ENCODE peak calls at places on chromosomes 16 and 17, in four cellular contexts. W is HCT116, O is H1, Y is HepG2. V is an unnamed sample.

GRCh38 chr16:21950782-21951521 is 2.2 kb upstream of the UQCRC2 start:
- DNase-seq in Y (peak), W (peak), O (no peak), V (peak)

GRCh38 chr17:75521951-75522727 is 3.4 kb upstream of the LLGL2 start:
- DNase-seq in W (no peak), O (no peak), Y (no peak), V (no peak)

GRCh38 chr17:41322264-41322902 is 6.9 kb upstream of the KRTAP17-1 start:
- DNase-seq in W (peak), Y (peak), O (no peak), V (peak)

GRCh38 chr16:66580605-66581209 is 1.4 kb downstream of the CMTM2 start:
- DNase-seq in Y (peak), O (no peak), W (no peak), V (no peak)

GRCh38 chr17:50593321-50593720 is 32.8 kb downstream of the CACNA1G start:
- DNase-seq in Y (peak), O (peak), W (no peak), V (no peak)

GRCh38 chr17:71176315-71176714 is 944.5 kb upstream of the SOX9 start:
- DNase-seq in Y (no peak), W (no peak), O (no peak), V (no peak)

GRCh38 chr16:23145608-23146007 is 3.6 kb downstream of the USP31 start:
- DNase-seq in Y (no peak), O (no peak), W (no peak), V (no peak)

GRCh38 chr16:67673712-67674580 is 7.3 kb downstream of the C16orf86 start:
- DNase-seq in O (no peak), Y (no peak), W (no peak), V (no peak)

GRCh38 chr17:29140631-29141483 is 39.3 kb downstream of the MYO18A start:
- DNase-seq in Y (no peak), W (no peak), O (no peak), V (peak)

GRCh38 chr16:50945136-50945535 is 203.2 kb downstream of the CYLD start:
- DNase-seq in Y (no peak), W (no peak), O (no peak), V (no peak)

GRCh38 chr16:89823087-89823823 is 5.0 kb upstream of the SPIRE2 start:
- DNase-seq in O (peak), Y (no peak), W (no peak), V (no peak)

GRCh38 chr17:60127068-60128064 is 22.4 kb upstream of the CA4 start:
- DNase-seq in Y (no peak), O (peak), W (no peak), V (no peak)

GRCh38 chr16:53892155-53892554 is 188.2 kb downstream of the FTO start:
- DNase-seq in W (peak), O (peak), Y (peak), V (peak)

GRCh38 chr16:1492923-1493745 is at the start of gene TELO2:
- DNase-seq in O (peak), W (peak), Y (peak), V (peak)

GRCh38 chr17:10041287-10041612 is 136.2 kb upstream of the RCVRN start:
- DNase-seq in W (no peak), Y (peak), O (no peak), V (no peak)

GRCh38 chr17:79201536-79202227 is 127.1 kb downstream of the ENGASE start:
- DNase-seq in O (no peak), Y (no peak), W (no peak), V (no peak)

GRCh38 chr17:33291248-33292183 is 1.6 kb downstream of the ASIC2 start:
- DNase-seq in W (no peak), O (peak), Y (no peak), V (no peak)

GRCh38 chr17:35080536-35080935 is 17.0 kb upstream of the RFFL start:
- DNase-seq in O (no peak), Y (no peak), W (no peak), V (no peak)

GRCh38 chr16:53091508-53092211 is 36.9 kb downstream of the CHD9 start:
- DNase-seq in O (no peak), Y (no peak), W (no peak), V (no peak)

GRCh38 chr17:44672479-44673093 is 16.3 kb downstream of the MEIOC start:
- DNase-seq in W (peak), Y (peak), O (no peak), V (peak)

GRCh38 chr16:74030000-74030399 is 266.6 kb upstream of the PSMD7 start:
- DNase-seq in W (no peak), O (no peak), Y (no peak), V (no peak)

GRCh38 chr16:88637797-88638196 is 575 bp upstream of the IL17C start:
- DNase-seq in Y (no peak), W (no peak), O (no peak), V (no peak)

GRCh38 chr16:79598341-79599181 is 2.0 kb downstream of the MAF start:
- DNase-seq in W (no peak), Y (no peak), O (peak), V (no peak)

GRCh38 chr16:75333770-75334169 is 82.3 kb upstream of the BCAR1 start:
- DNase-seq in O (no peak), W (no peak), Y (no peak), V (no peak)

GRCh38 chr16:23959801-23960072 is 124.0 kb downstream of the PRKCB start:
- DNase-seq in W (no peak), Y (no peak), O (no peak), V (no peak)

GRCh38 chr16:81520151-81520470 is 75.5 kb downstream of the CMIP start:
- DNase-seq in W (no peak), Y (no peak), O (no peak), V (no peak)

GRCh38 chr17:80018917-80019651 is 16.6 kb downstream of the TBC1D16 start:
- DNase-seq in Y (peak), W (no peak), O (no peak), V (no peak)

GRCh38 chr16:81254919-81255526 is 16.5 kb downstream of the BCO1 start:
- DNase-seq in W (no peak), O (no peak), Y (no peak), V (no peak)

GRCh38 chr17:80529104-80529903 is 15.3 kb upstream of the RPTOR start:
- DNase-seq in O (no peak), W (no peak), Y (no peak), V (peak)

DNA sequence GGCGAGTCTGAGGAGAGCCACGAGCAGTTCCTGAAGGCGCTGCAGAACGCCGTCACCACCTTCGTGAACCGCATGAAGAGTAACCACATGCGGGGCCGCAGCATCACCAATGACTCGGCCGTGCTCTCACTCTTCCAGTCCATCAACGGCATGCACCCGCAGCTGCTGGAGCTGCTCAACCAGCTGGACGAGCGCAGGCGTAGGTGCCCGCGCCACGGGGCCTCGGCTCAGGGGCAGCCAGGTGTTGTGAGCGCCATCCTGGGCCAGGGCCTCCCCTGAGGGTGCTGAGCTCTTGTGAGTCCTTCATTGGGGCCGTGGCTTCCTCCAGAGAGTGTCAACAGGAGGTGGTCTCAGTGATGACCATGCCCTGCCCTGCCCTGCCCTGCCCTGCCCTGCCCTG is 7.4 kb upstream of the MRPL12 start:
- DNase-seq in Y (no peak), O (no peak), W (no peak), V (no peak)
- TF ChIP-seq FOSL1 in Y (no peak), O (no peak), W (no peak), V (no peak)

DNA sequence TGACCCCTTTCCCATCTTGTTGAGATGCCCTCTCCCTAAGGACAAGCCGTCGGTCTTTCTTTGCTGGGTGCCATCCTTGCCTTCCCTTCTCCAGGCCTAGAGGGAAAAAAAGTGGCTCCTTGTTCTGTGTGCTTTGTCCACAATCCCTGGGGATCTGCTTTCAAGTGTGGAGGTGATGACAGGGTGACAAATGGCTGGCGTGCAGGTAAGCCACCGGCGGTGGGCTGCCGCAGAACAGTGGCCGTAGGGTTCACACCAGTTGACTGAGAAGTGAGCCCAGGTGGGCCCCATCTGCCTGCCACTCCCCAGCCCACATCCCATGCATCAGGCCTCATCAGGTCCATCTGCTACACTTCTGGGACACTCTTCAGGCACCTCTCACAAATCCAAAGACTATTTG is 11.4 kb upstream of the CALB2 start:
- DNase-seq in Y (no peak), O (no peak), W (no peak), V (no peak)
- TF ChIP-seq FOSL1 in Y (no peak), O (no peak), W (no peak), V (no peak)

GRCh38 chr17:31699281-31699680 is 159.8 kb downstream of the COPRS start:
- DNase-seq in O (peak), Y (no peak), W (no peak), V (peak)
- TF ChIP-seq FOSL1 in O (no peak), Y (no peak), W (no peak), V (no peak)

DNA sequence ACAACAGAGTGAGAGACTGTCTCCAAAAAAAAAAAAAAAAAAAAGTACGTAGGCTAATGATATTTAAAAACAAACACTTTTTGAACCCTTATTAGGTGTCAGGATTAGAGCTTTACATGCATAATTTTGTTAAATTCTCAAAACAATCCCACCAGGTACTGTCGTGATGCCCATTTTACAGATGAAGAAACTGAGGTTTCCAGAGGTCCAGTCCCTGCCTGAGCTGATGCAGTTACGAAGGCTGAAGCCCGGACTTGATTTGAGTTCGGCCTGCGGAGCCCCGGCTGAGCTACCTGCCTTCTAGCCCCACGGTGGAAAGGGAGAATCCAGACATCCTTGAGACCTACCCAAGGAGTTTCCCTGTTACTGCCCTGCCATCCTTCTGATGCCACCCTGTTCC is 137.5 kb upstream of the EEF2KMT start:
- DNase-seq in O (no peak), W (no peak), Y (no peak), V (no peak)
- TF ChIP-seq FOSL1 in O (no peak), W (no peak), Y (no peak), V (no peak)

GRCh38 chr17:72710185-72710584 is 382.3 kb downstream of the SLC39A11 start:
- DNase-seq in O (no peak), Y (no peak), W (no peak), V (no peak)
- TF ChIP-seq FOSL1 in O (no peak), Y (no peak), W (peak), V (no peak)

GRCh38 chr17:77163521-77164280 is 22.9 kb downstream of the SEC14L1 start:
- DNase-seq in Y (no peak), O (no peak), W (no peak), V (no peak)

GRCh38 chr17:77161953-77162352 is 21.2 kb downstream of the SEC14L1 start:
- DNase-seq in Y (no peak), W (no peak), O (no peak), V (no peak)

GRCh38 chr17:77165577-77165976 is 24.8 kb downstream of the SEC14L1 start:
- DNase-seq in O (no peak), W (no peak), Y (no peak), V (no peak)

GRCh38 chr17:77163001-77163400 is 22.2 kb downstream of the SEC14L1 start:
- DNase-seq in O (no peak), W (no peak), Y (no peak), V (no peak)

GRCh38 chr17:77164483-77165030 is 23.8 kb downstream of the SEC14L1 start:
- DNase-seq in W (no peak), Y (peak), O (no peak), V (peak)
- TF ChIP-seq FOSL1 in W (no peak), Y (no peak), O (no peak), V (no peak)

GRCh38 chr17:49518346-49519078 is 23.4 kb downstream of the NGFR start:
- DNase-seq in O (no peak), Y (no peak), W (no peak), V (no peak)

GRCh38 chr17:49521088-49521450 is 26.0 kb downstream of the NGFR start:
- DNase-seq in Y (no peak), W (no peak), O (no peak), V (no peak)

GRCh38 chr17:49520386-49521087 is 25.4 kb downstream of the NGFR start:
- DNase-seq in O (peak), W (no peak), Y (no peak), V (no peak)

GRCh38 chr17:49521521-49522185 is 26.6 kb downstream of the NGFR start:
- DNase-seq in W (no peak), O (peak), Y (no peak), V (no peak)

GRCh38 chr17:49519781-49520180 is 24.7 kb downstream of the NGFR start:
- DNase-seq in O (peak), W (no peak), Y (no peak), V (no peak)
- TF ChIP-seq FOSL1 in O (no peak), W (no peak), Y (no peak), V (no peak)

DNA sequence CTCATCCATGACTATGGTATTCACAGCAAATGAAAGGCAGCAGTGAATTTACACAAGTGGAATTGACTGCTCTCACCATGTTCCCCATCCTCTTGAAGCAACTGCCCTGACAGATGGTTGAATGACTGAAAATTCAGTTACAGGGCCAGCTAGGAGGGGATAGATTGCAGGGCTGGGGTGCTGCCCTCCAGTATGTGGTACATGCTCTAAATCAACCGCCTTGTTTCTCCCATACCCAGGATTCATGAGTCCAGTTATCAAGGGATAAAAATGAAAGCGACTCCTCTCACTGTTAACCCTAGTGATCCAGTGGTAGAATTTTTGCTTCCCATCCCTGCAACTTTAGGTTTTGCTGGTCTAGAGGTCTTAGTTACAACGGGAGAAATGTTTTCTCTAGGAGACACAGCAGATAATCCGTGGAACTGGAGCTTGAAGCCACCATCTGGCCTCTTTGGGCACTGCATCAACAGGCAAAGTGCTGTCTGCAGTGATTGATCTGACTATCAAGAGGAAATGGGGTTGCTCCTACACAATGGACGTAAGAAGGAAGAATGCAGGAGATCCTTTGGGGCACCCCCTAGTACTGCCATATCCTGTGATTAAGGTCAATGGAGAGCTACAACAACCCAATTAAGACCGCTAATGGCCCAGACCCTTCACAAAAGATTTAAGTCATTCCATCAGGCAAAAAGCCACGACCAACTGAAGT is 32.0 kb downstream of the SCPEP1 start:
- DNase-seq in Y (peak), W (peak), O (peak), V (peak)
- TF ChIP-seq FOSL1 in Y (no peak), W (no peak), O (no peak), V (no peak)

V was measured in K562.